ENCODE peak calls at places on chromosomes 4 and X, in five cellular contexts. C is brain microvascular endothelial cell, E is BE2C, Z is SK-N-MC, G is stomach. A is an unnamed sample. For H3K36me3, the result is how much of the 10 kb centered on the place peaks cover.

GRCh38 chr4:37767546-37767945 is 58.9 kb upstream of the PGM2 start:
- DNase-seq in C (peak), E (peak), Z (no peak), G (peak), A (no peak)

GRCh38 chr4:167890226-167890625 is 202.1 kb upstream of the ANXA10 start:
- DNase-seq in C (no peak), E (no peak), Z (no peak), G (no peak), A (no peak)

GRCh38 chr4:40890764-40891163 is 141.0 kb downstream of the NSUN7 start:
- DNase-seq in C (no peak), E (no peak), Z (no peak), G (no peak), A (no peak)

GRCh38 chr4:184198190-184198589 is 19.5 kb downstream of the ENPP6 start:
- DNase-seq in C (no peak), E (no peak), Z (no peak), G (no peak), A (no peak)

GRCh38 chr4:98939892-98940298 is 11.0 kb upstream of the EIF4E start:
- DNase-seq in C (peak), E (peak), Z (peak), G (no peak), A (peak)

GRCh38 chr4:101418055-101418454 is 70.7 kb upstream of the PPP3CA start:
- DNase-seq in C (no peak), E (no peak), Z (no peak), G (no peak), A (peak)

GRCh38 chr4:93994175-93994994 is 165.8 kb downstream of the ATOH1 start:
- DNase-seq in C (no peak), E (no peak), Z (no peak), G (no peak), A (no peak)

GRCh38 chr4:88333741-88334405 is 44.8 kb upstream of the HERC6 start:
- DNase-seq in C (no peak), E (no peak), Z (no peak), G (no peak), A (peak)

GRCh38 chrX:52217494-52218160 is 32.9 kb downstream of the MAGED4 start:
- DNase-seq in C (no peak), E (no peak), Z (no peak), G (no peak), A (no peak)

GRCh38 chr4:159540038-159540437 is 437.2 kb downstream of the RAPGEF2 start:
- DNase-seq in C (no peak), E (no peak), Z (no peak), G (no peak), A (no peak)

GRCh38 chrX:134749651-134750450 is 91.6 kb upstream of the PLAC1 start:
- DNase-seq in C (no peak), E (no peak), Z (no peak), G (no peak), A (no peak)

GRCh38 chrX:152850465-152850864 is 19.6 kb downstream of the NSDHL start:
- DNase-seq in C (no peak), E (no peak), Z (no peak), G (no peak), A (no peak)

GRCh38 chr4:142318280-142318679 is 527.8 kb downstream of the INPP4B start:
- DNase-seq in C (no peak), E (no peak), Z (no peak), G (no peak), A (no peak)

GRCh38 chr4:10172278-10173038 is 55.9 kb upstream of the WDR1 start:
- DNase-seq in C (no peak), E (no peak), Z (no peak), G (no peak), A (no peak)

GRCh38 chr4:186016796-186017195 is 52.2 kb upstream of the TLR3 start:
- DNase-seq in C (no peak), E (no peak), Z (no peak), G (no peak), A (no peak)

GRCh38 chr4:148415500-148415899 is 26.7 kb downstream of the NR3C2 start:
- DNase-seq in C (no peak), E (peak), Z (no peak), G (no peak), A (no peak)

GRCh38 chr4:20456416-20456815 is 204.7 kb downstream of the SLIT2 start:
- DNase-seq in C (no peak), E (no peak), Z (no peak), G (no peak), A (no peak)

GRCh38 chr4:126697748-126698147 is 935.0 kb upstream of the INTU start:
- DNase-seq in C (no peak), E (no peak), Z (peak), G (no peak), A (no peak)

GRCh38 chr4:110201502-110201901 is 3.1 kb upstream of the ELOVL6 start:
- DNase-seq in C (no peak), E (no peak), Z (no peak), G (no peak), A (no peak)

GRCh38 chrX:109519001-109519400 is 17.6 kb upstream of the NXT2 start:
- DNase-seq in C (no peak), E (no peak), Z (no peak), G (no peak), A (no peak)

GRCh38 chr4:41977709-41978108 is 3.8 kb upstream of the DCAF4L1 start:
- DNase-seq in C (peak), E (no peak), Z (no peak), G (no peak), A (peak)

GRCh38 chrX:18886344-18887161 is 97.4 kb downstream of the PHKA2 start:
- DNase-seq in C (peak), E (peak), Z (no peak), G (peak), A (peak)

GRCh38 chr4:186628058-186628711 is 72.8 kb upstream of the MTNR1A start:
- DNase-seq in C (no peak), E (no peak), Z (no peak), G (no peak), A (no peak)

GRCh38 chr4:8745828-8746225 is 125.8 kb downstream of the HMX1 start:
- DNase-seq in C (no peak), E (no peak), Z (no peak), G (no peak), A (no peak)

GRCh38 chr4:105179539-105180401 is 33.1 kb downstream of the TET2 start:
- DNase-seq in C (peak), E (no peak), Z (no peak), G (no peak), A (peak)

GRCh38 chr4:101244349-101244748 is 103.0 kb downstream of the PPP3CA start:
- DNase-seq in C (no peak), E (no peak), Z (no peak), G (no peak), A (no peak)

GRCh38 chr4:6250235-6250983 is 19.2 kb upstream of the WFS1 start:
- DNase-seq in C (peak), E (no peak), Z (peak), G (no peak), A (peak)

GRCh38 chr4:118905546-118905945 is 16.9 kb downstream of the SYNPO2 start:
- DNase-seq in C (peak), E (peak), Z (no peak), G (no peak), A (peak)

GRCh38 chrX:101257448-101258259 is 33.5 kb downstream of the TAF7L start:
- DNase-seq in C (no peak), E (no peak), Z (no peak), G (no peak), A (peak)

GRCh38 chr4:186624951-186625350 is 69.6 kb upstream of the MTNR1A start:
- DNase-seq in C (peak), E (no peak), Z (no peak), G (no peak), A (peak)

DNA sequence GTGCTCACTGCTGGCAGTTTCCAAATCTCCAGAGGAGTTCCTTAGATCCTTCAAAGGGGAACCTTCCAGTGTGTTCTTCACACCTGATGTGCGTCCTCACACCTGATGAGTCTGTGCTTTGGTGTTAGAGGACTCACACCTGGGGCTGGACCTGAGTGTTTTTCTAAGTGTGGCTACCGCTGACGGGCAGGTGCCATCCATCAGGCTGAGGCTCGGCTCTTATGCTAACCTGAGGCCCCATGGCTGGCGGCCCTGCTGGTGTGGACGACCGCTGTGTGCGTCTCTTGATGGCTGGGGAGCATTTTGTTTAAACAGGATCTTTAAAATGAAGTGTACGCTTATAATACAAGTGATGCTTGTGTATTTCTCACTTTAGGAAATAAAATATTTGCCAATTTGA is 28.4 kb downstream of the PCGF3 start:
- DNase-seq in C (no peak), E (no peak), Z (no peak), G (no peak), A (no peak)
- H3K36me3 ChIP-seq in C (half or more), E (half or more), Z (half or more), G (half or more), A (half or more)

GRCh38 chrX:150736478-150736877 is 43.3 kb downstream of the MTMR1 start:
- DNase-seq in C (no peak), E (no peak), Z (no peak), G (no peak), A (no peak)

GRCh38 chrX:150731795-150732194 is 38.6 kb downstream of the MTMR1 start:
- DNase-seq in C (peak), E (no peak), Z (no peak), G (no peak), A (peak)

GRCh38 chrX:150729956-150730355 is 36.8 kb downstream of the MTMR1 start:
- DNase-seq in C (no peak), E (no peak), Z (no peak), G (no peak), A (no peak)

DNA sequence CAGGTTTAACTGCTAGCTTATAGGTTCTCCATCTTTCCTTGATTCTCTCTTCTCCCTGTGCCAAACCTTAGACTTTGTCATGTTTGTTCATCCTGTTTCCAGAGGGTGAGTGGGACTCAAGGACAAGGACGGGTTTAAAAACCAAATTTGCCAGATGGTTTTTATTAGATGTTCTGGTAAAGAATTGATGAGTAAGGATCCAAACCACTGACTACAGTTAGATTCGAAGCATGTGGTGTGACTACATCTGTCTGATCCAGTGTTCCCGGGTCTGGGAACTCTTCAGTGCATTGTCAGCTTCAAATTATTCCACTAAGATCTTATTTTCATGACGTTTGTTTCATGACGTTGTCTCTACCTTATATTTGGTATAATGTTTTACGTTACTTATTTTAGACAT is 37.5 kb downstream of the MTMR1 start:
- DNase-seq in C (no peak), E (no peak), Z (no peak), G (no peak), A (no peak)
- H3K36me3 ChIP-seq in C (under half), E (under half), Z (under half), G (under half), A (under half)

GRCh38 chrX:47208108-47208507 is 10.4 kb upstream of the CDK16 start:
- DNase-seq in C (no peak), E (no peak), Z (no peak), G (no peak), A (no peak)

GRCh38 chrX:47202877-47203276 is 9.2 kb downstream of the UBA1 start:
- DNase-seq in C (no peak), E (no peak), Z (no peak), G (no peak), A (no peak)

GRCh38 chrX:47209508-47210238 is 8.8 kb upstream of the CDK16 start:
- DNase-seq in C (no peak), E (no peak), Z (no peak), G (no peak), A (no peak)

GRCh38 chrX:47204970-47205369 is 11.3 kb downstream of the UBA1 start:
- DNase-seq in C (no peak), E (no peak), Z (no peak), G (no peak), A (no peak)

GRCh38 chrX:47206316-47206715 is 12.2 kb upstream of the CDK16 start:
- DNase-seq in C (no peak), E (no peak), Z (no peak), G (no peak), A (no peak)
- H3K36me3 ChIP-seq in C (half or more), E (half or more), Z (half or more), G (under half), A (half or more)

DNA sequence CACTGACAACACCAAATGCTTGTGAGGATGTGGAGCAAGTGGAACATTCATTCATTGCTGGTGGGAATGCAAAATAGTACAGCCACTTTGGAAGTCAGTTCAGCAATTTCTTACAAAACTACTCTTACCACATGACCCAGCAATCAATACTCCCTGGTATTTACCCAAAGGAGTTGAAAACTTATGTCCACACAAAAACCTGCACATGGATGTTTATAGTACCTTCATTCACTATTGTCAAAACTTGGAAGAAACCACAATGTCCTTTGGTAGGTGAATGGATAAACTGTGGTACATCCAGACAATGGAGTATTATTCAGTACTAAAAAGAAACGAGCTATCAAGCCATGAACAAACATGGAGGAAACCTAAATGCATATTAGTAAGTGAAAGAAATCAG is 27.5 kb downstream of the HUWE1 start:
- DNase-seq in C (no peak), E (no peak), Z (no peak), G (no peak), A (no peak)
- H3K36me3 ChIP-seq in C (under half), E (under half), Z (half or more), G (under half), A (under half)

GRCh38 chr4:143642611-143643010 is 57.9 kb downstream of the FREM3 start:
- DNase-seq in C (no peak), E (no peak), Z (no peak), G (no peak), A (no peak)
- H3K36me3 ChIP-seq in C (under half), E (under half), Z (under half), G (under half), A (under half)

GRCh38 chr4:768076-768475 is 57.9 kb downstream of the CPLX1 start:
- DNase-seq in C (no peak), E (no peak), Z (no peak), G (no peak), A (no peak)

GRCh38 chr4:769511-769910 is 56.4 kb downstream of the CPLX1 start:
- DNase-seq in C (no peak), E (no peak), Z (no peak), G (no peak), A (no peak)

GRCh38 chr4:768995-769394 is 56.9 kb downstream of the CPLX1 start:
- DNase-seq in C (no peak), E (no peak), Z (no peak), G (no peak), A (no peak)

GRCh38 chr4:771464-771863 is 54.5 kb downstream of the CPLX1 start:
- DNase-seq in C (no peak), E (no peak), Z (no peak), G (no peak), A (no peak)

GRCh38 chr4:770022-770421 is 55.9 kb downstream of the CPLX1 start:
- DNase-seq in C (no peak), E (no peak), Z (no peak), G (no peak), A (no peak)
- H3K36me3 ChIP-seq in C (under half), E (half or more), Z (half or more), G (under half), A (half or more)

GRCh38 chr4:145081756-145082155 is 16.2 kb downstream of the ANAPC10 start:
- DNase-seq in C (no peak), E (no peak), Z (no peak), G (no peak), A (no peak)

DNA sequence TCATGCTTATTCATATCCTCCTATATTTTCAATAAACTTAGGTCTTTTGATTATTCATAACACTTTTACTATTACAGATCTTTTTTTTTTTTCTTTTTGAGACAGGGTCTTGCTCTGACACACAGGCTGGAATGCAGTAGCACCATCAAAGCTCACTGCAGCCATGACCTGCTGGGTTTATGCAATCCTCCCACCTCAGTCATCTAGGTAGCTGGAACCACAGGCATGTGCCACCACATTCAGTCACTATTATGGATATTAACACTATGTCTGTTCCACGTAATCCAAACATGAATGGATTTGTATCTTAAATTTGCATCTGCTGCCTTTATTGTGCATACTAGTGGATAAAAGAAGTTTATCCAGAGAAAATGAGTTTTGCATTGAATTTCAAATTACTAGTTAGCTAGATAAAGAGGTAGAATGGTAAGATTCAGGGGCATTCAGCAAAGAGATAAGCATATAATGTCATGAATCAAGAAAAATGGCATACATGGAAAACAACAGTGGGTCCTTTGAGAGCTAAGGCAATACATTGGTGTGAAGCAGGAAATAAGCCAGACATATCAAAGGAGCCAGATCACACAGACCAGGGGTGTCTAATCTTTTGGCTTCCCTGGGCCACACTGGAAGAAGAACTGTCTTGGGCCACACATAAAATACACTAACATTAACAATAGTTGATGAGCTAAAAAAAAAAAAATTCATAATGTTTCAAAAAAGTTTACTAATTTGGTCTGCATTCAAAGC is 13.9 kb downstream of the ANAPC10 start:
- DNase-seq in C (peak), E (no peak), Z (no peak), G (no peak), A (no peak)
- H3K36me3 ChIP-seq in C (under half), E (under half), Z (half or more), G (under half), A (under half)

GRCh38 chrX:2711441-2711840 is 20.3 kb downstream of the CD99 start:
- DNase-seq in C (no peak), E (no peak), Z (no peak), G (no peak), A (no peak)

GRCh38 chrX:2714551-2714950 is 23.5 kb downstream of the CD99 start:
- DNase-seq in C (no peak), E (no peak), Z (no peak), G (no peak), A (no peak)

GRCh38 chrX:2712890-2713860 is 22.1 kb downstream of the CD99 start:
- DNase-seq in C (no peak), E (no peak), Z (no peak), G (no peak), A (no peak)

GRCh38 chrX:2710496-2710895 is 19.4 kb downstream of the CD99 start:
- DNase-seq in C (peak), E (no peak), Z (no peak), G (no peak), A (no peak)

GRCh38 chrX:2712428-2712827 is 21.3 kb downstream of the CD99 start:
- DNase-seq in C (no peak), E (no peak), Z (no peak), G (no peak), A (no peak)
- H3K36me3 ChIP-seq in C (under half), E (under half), Z (half or more), G (under half), A (under half)

DNA sequence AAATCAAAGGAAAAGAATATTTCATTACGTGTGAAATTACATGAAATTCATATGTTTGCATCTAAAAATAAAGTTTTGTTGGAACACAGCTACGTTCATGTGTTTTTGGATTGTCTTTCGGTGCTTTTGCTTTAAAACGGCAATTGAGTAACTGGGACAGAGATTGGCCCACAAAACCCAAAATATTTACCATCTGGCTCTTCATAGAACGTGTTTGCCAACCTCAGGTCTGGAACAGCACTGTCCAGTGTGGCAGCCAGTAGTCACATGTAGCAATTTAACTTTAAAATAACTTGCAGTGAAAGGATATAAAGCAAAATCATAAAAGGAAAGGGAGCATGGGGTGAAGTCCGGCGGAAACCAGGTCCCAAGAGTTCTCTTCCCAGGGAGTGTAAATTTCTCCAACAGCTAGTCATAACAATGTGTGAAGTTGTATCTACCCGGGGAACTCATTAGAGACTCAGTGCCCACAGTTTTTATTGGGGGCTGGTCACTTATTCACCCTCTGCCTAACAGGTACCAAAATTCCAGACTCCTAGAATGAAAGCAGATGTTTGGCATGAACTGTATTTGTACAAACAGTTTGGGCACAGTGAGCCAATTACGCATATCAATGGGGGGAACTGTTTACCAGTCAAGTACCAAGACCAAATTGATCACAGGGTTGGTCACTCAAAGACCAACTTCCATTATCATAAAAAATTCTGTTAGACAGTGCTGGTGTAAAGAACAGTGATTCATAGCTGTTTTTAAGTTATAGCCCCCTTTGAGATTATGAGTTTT is 10.3 kb downstream of the OCIAD1 start:
- DNase-seq in C (no peak), E (no peak), Z (no peak), G (no peak), A (no peak)
- H3K36me3 ChIP-seq in C (under half), E (half or more), Z (half or more), G (under half), A (half or more)

GRCh38 chrX:154446430-154446829 is 2.5 kb downstream of the FAM50A start:
- DNase-seq in C (no peak), E (no peak), Z (no peak), G (no peak), A (no peak)
- H3K36me3 ChIP-seq in C (under half), E (under half), Z (under half), G (under half), A (half or more)